ENCODE peak calls at places on chromosomes 4 and X, in eight cellular contexts. One of them, this sample, is unnamed. For H3K9me3, the result is how much of the 10 kb centered on the place peaks cover.

GRCh38 chrX:119121341-119121740 is 6.3 kb downstream of the KIAA1210 start:
- DNase-seq in adrenal gland: no peak
- DNase-seq in H9: no peak
- DNase-seq in thyroid gland: no peak
- DNase-seq in OCI-LY7: no peak
- DNase-seq in neural progenitor cell: no peak
- DNase-seq in Peyer's patch: no peak
- DNase-seq in osteoblast: peak
- DNase-seq in this sample: no peak

GRCh38 chrX:101799387-101799786 is 132.4 kb downstream of the ZMAT1 start:
- DNase-seq in Peyer's patch: peak
- DNase-seq in thyroid gland: peak
- DNase-seq in H9: peak
- DNase-seq in adrenal gland: peak
- DNase-seq in neural progenitor cell: peak
- DNase-seq in osteoblast: no peak
- DNase-seq in OCI-LY7: peak
- DNase-seq in this sample: peak

GRCh38 chr4:88225216-88226107 is 58.9 kb downstream of the PPM1K start:
- DNase-seq in OCI-LY7: no peak
- DNase-seq in osteoblast: peak
- DNase-seq in adrenal gland: no peak
- DNase-seq in Peyer's patch: no peak
- DNase-seq in thyroid gland: no peak
- DNase-seq in neural progenitor cell: no peak
- DNase-seq in H9: no peak
- DNase-seq in this sample: no peak

GRCh38 chrX:52923781-52924241 is 26.7 kb downstream of the FAM156B start:
- DNase-seq in neural progenitor cell: no peak
- DNase-seq in OCI-LY7: peak
- DNase-seq in osteoblast: peak
- DNase-seq in adrenal gland: no peak
- DNase-seq in Peyer's patch: no peak
- DNase-seq in thyroid gland: peak
- DNase-seq in H9: no peak
- DNase-seq in this sample: peak

GRCh38 chr4:139266583-139267257 is 13.3 kb downstream of the MGARP start:
- DNase-seq in osteoblast: peak
- DNase-seq in adrenal gland: peak
- DNase-seq in OCI-LY7: peak
- DNase-seq in H9: peak
- DNase-seq in Peyer's patch: peak
- DNase-seq in thyroid gland: peak
- DNase-seq in neural progenitor cell: peak
- DNase-seq in this sample: peak

GRCh38 chr4:138919094-138919936 is 96.3 kb upstream of the NOCT start:
- DNase-seq in OCI-LY7: peak
- DNase-seq in thyroid gland: peak
- DNase-seq in neural progenitor cell: peak
- DNase-seq in osteoblast: peak
- DNase-seq in adrenal gland: peak
- DNase-seq in H9: peak
- DNase-seq in Peyer's patch: no peak
- DNase-seq in this sample: peak

GRCh38 chrX:73267206-73267605 is 52.6 kb upstream of the NAP1L2 start:
- DNase-seq in Peyer's patch: no peak
- DNase-seq in OCI-LY7: no peak
- DNase-seq in thyroid gland: no peak
- DNase-seq in adrenal gland: no peak
- DNase-seq in osteoblast: peak
- DNase-seq in H9: no peak
- DNase-seq in neural progenitor cell: no peak
- DNase-seq in this sample: no peak

GRCh38 chr4:8552581-8553205 is 27.5 kb upstream of the GPR78 start:
- DNase-seq in Peyer's patch: no peak
- DNase-seq in thyroid gland: no peak
- DNase-seq in osteoblast: peak
- DNase-seq in OCI-LY7: no peak
- DNase-seq in H9: no peak
- DNase-seq in adrenal gland: no peak
- DNase-seq in neural progenitor cell: no peak
- DNase-seq in this sample: no peak

GRCh38 chrX:50579955-50580354 is 109.3 kb upstream of the DGKK start:
- DNase-seq in adrenal gland: peak
- DNase-seq in neural progenitor cell: peak
- DNase-seq in H9: peak
- DNase-seq in OCI-LY7: peak
- DNase-seq in Peyer's patch: peak
- DNase-seq in thyroid gland: peak
- DNase-seq in osteoblast: no peak
- DNase-seq in this sample: peak

GRCh38 chrX:65871671-65872311 is 168.1 kb downstream of the VSIG4 start:
- DNase-seq in neural progenitor cell: peak
- DNase-seq in Peyer's patch: peak
- DNase-seq in H9: peak
- DNase-seq in thyroid gland: no peak
- DNase-seq in OCI-LY7: peak
- DNase-seq in adrenal gland: no peak
- DNase-seq in osteoblast: no peak
- DNase-seq in this sample: no peak

GRCh38 chrX:133265331-133265730 is 47.2 kb upstream of the TFDP3 start:
- DNase-seq in neural progenitor cell: peak
- DNase-seq in H9: peak
- DNase-seq in adrenal gland: no peak
- DNase-seq in thyroid gland: peak
- DNase-seq in Peyer's patch: no peak
- DNase-seq in OCI-LY7: no peak
- DNase-seq in osteoblast: no peak
- DNase-seq in this sample: no peak

GRCh38 chr4:56244681-56245080 is 142.6 kb downstream of the AASDH start:
- DNase-seq in OCI-LY7: no peak
- DNase-seq in H9: no peak
- DNase-seq in adrenal gland: no peak
- DNase-seq in osteoblast: no peak
- DNase-seq in neural progenitor cell: no peak
- DNase-seq in Peyer's patch: no peak
- DNase-seq in thyroid gland: no peak
- DNase-seq in this sample: no peak

GRCh38 chr4:86033171-86033570 is 326.7 kb downstream of the MAPK10 start:
- DNase-seq in OCI-LY7: no peak
- DNase-seq in H9: no peak
- DNase-seq in adrenal gland: no peak
- DNase-seq in neural progenitor cell: no peak
- DNase-seq in Peyer's patch: no peak
- DNase-seq in thyroid gland: peak
- DNase-seq in osteoblast: peak
- DNase-seq in this sample: peak

GRCh38 chr4:186294160-186294559 is 28.2 kb downstream of the F11 start:
- DNase-seq in adrenal gland: no peak
- DNase-seq in Peyer's patch: no peak
- DNase-seq in thyroid gland: no peak
- DNase-seq in OCI-LY7: no peak
- DNase-seq in osteoblast: no peak
- DNase-seq in H9: no peak
- DNase-seq in neural progenitor cell: no peak
- DNase-seq in this sample: no peak

GRCh38 chr4:184383497-184384055 is 90.8 kb downstream of the IRF2 start:
- DNase-seq in neural progenitor cell: no peak
- DNase-seq in osteoblast: peak
- DNase-seq in adrenal gland: peak
- DNase-seq in thyroid gland: no peak
- DNase-seq in OCI-LY7: no peak
- DNase-seq in Peyer's patch: no peak
- DNase-seq in H9: no peak
- DNase-seq in this sample: peak

GRCh38 chrX:65600106-65600505 is 65.5 kb upstream of the LAS1L start:
- DNase-seq in thyroid gland: no peak
- DNase-seq in adrenal gland: no peak
- DNase-seq in osteoblast: no peak
- DNase-seq in neural progenitor cell: no peak
- DNase-seq in H9: no peak
- DNase-seq in OCI-LY7: no peak
- DNase-seq in Peyer's patch: no peak
- DNase-seq in this sample: no peak

GRCh38 chr4:137076908-137077307 is 455.4 kb downstream of the PCDH18 start:
- DNase-seq in OCI-LY7: no peak
- DNase-seq in adrenal gland: no peak
- DNase-seq in H9: no peak
- DNase-seq in thyroid gland: no peak
- DNase-seq in osteoblast: no peak
- DNase-seq in Peyer's patch: no peak
- DNase-seq in neural progenitor cell: no peak
- DNase-seq in this sample: no peak

GRCh38 chr4:93814141-93814540 is 14.4 kb upstream of the ATOH1 start:
- DNase-seq in OCI-LY7: no peak
- DNase-seq in H9: no peak
- DNase-seq in neural progenitor cell: no peak
- DNase-seq in osteoblast: no peak
- DNase-seq in thyroid gland: no peak
- DNase-seq in Peyer's patch: no peak
- DNase-seq in adrenal gland: no peak
- DNase-seq in this sample: no peak

GRCh38 chr4:112321768-112322684 is 24.9 kb downstream of the ALPK1 start:
- DNase-seq in thyroid gland: peak
- DNase-seq in adrenal gland: peak
- DNase-seq in Peyer's patch: peak
- DNase-seq in H9: peak
- DNase-seq in osteoblast: peak
- DNase-seq in OCI-LY7: peak
- DNase-seq in neural progenitor cell: peak
- DNase-seq in this sample: peak

DNA sequence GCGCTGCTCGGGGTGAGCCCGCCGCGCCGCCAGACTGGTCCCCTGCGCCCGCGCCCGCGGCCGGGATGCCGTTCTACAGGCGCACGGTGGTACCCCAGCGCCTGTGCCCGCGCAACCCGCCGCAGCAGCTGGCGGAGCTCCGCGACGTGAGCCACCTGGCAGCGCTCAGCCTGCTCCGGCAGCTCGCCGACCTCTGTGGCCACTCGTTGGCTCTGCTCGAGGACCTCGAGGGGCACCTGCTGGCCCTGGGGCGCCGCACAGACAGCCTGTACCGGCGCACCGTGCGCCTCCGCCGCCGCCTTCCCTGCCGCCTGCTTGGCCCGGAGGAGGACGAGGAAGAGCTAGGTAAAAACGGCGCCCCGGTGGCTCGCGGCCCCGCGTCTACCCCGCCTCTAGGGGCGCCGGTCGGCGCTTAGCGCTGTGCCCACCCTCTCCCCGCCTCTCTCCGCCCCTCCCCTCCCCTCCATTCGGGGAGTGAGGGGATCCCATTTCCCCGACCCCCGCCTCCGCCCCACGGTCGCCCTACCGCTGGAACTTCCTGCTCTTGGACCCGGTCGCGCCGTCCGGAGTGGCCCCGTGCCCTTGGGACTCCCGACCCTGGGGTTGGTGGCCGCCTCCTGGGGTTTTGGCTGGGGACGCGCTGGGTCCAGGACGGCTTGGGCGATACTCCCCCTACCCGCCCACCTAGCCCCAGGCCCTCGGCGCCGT is 532 bp downstream of the NHSL2 start:
- DNase-seq in thyroid gland: peak
- DNase-seq in H9: peak
- DNase-seq in Peyer's patch: no peak
- DNase-seq in osteoblast: no peak
- DNase-seq in adrenal gland: no peak
- DNase-seq in OCI-LY7: no peak
- DNase-seq in neural progenitor cell: peak
- DNase-seq in this sample: peak
- TF ChIP-seq CTCF in thyroid gland: peak
- TF ChIP-seq CTCF in H9: peak
- TF ChIP-seq CTCF in Peyer's patch: no peak
- TF ChIP-seq CTCF in osteoblast: no peak
- TF ChIP-seq CTCF in adrenal gland: no peak
- TF ChIP-seq CTCF in OCI-LY7: no peak
- TF ChIP-seq CTCF in neural progenitor cell: peak
- TF ChIP-seq CTCF in this sample: no peak

GRCh38 chr4:31983677-31984076 is 1263.5 kb downstream of the PCDH7 start:
- DNase-seq in H9: no peak
- DNase-seq in osteoblast: no peak
- DNase-seq in OCI-LY7: no peak
- DNase-seq in thyroid gland: no peak
- DNase-seq in adrenal gland: no peak
- DNase-seq in Peyer's patch: no peak
- DNase-seq in neural progenitor cell: no peak
- DNase-seq in this sample: no peak
- H3K27ac ChIP-seq in H9: no peak
- H3K27ac ChIP-seq in osteoblast: no peak
- H3K27ac ChIP-seq in OCI-LY7: no peak
- H3K27ac ChIP-seq in thyroid gland: no peak
- H3K27ac ChIP-seq in adrenal gland: no peak
- H3K27ac ChIP-seq in Peyer's patch: no peak
- H3K27ac ChIP-seq in neural progenitor cell: no peak
- H3K27ac ChIP-seq in this sample: no peak

DNA sequence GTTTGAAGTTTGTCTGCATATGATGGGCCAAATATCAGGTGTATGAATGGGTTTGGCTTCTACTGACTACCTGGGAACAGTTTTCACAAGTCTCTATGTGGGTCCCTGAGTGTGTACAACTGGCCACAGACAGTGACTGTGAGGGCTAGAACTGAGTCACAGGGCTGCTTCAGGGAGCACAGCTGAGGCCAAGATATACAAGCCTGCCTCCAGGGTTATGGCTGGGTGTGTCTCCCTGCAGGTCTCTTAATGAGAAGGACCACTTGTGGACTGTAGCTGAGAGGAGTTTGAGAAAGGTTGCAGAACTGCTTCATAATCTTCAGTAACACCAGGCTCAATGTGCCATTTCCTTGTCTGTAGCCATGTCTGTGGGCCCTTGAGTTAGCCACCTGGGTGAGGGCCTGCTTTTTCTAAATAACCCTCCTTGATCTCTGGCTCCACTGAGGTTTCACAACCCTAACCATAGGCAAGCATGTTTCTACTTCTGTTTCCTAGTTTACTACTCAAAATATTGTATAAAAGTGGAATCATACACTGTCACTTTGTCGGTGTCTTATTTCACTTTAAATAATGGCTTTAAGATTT is 81.3 kb downstream of the ZNF732 start:
- DNase-seq in Peyer's patch: no peak
- DNase-seq in osteoblast: no peak
- DNase-seq in neural progenitor cell: no peak
- DNase-seq in H9: no peak
- DNase-seq in adrenal gland: no peak
- DNase-seq in OCI-LY7: no peak
- DNase-seq in thyroid gland: no peak
- DNase-seq in this sample: no peak
- H3K9me3 ChIP-seq in Peyer's patch: under half
- H3K9me3 ChIP-seq in osteoblast: under half
- H3K9me3 ChIP-seq in neural progenitor cell: under half
- H3K9me3 ChIP-seq in H9: under half
- H3K9me3 ChIP-seq in adrenal gland: under half
- H3K9me3 ChIP-seq in OCI-LY7: under half
- H3K9me3 ChIP-seq in thyroid gland: under half
- H3K9me3 ChIP-seq in this sample: under half

DNA sequence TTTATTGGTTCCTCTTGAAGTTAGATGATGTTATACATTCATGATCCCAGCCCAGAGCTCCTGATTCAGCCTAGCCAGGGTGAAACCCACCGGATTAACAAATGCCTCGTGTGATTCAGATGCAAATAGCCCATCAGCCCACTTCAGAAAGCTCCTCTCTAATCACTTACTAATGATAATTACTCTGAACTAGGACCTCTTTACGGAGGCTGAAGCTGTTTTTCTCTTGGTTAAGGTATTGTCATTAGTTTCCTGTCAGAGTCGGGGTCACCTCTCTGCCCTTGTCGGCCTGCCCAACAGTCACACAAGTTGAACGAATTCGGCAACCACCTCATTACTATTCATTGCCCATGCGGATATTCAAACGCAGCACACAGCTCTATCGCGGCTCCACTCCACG is 36.6 kb downstream of the ZFP42 start:
- DNase-seq in adrenal gland: no peak
- DNase-seq in Peyer's patch: no peak
- DNase-seq in osteoblast: no peak
- DNase-seq in OCI-LY7: no peak
- DNase-seq in neural progenitor cell: peak
- DNase-seq in thyroid gland: no peak
- DNase-seq in H9: peak
- DNase-seq in this sample: no peak
- TF ChIP-seq CTCF in adrenal gland: no peak
- TF ChIP-seq CTCF in Peyer's patch: no peak
- TF ChIP-seq CTCF in osteoblast: no peak
- TF ChIP-seq CTCF in OCI-LY7: no peak
- TF ChIP-seq CTCF in neural progenitor cell: no peak
- TF ChIP-seq CTCF in thyroid gland: no peak
- TF ChIP-seq CTCF in H9: no peak
- TF ChIP-seq CTCF in this sample: no peak

This sample was measured in body of pancreas.